ENCODE peak calls at places on chromosomes 6 and 20, in five cellular contexts. D is Daoy, P is HFFc6, A is H54, E is KBM-7. Q is an unnamed sample.

GRCh38 chr20:44504402-44505309 is 17.2 kb downstream of the SERINC3 start:
- DNase-seq in P (no peak), E (no peak), A (no peak), D (no peak), Q (no peak)

GRCh38 chr6:18099501-18099900 is 23.0 kb downstream of the NHLRC1 start:
- DNase-seq in E (no peak), A (no peak), P (no peak), D (peak; percentile 14), Q (no peak)

GRCh38 chr6:34154668-34155447 is 9.0 kb upstream of the GRM4 start:
- DNase-seq in P (peak; percentile 35), D (peak; percentile 73), E (peak; percentile 55), A (peak; percentile 90), Q (peak; percentile 79)

GRCh38 chr6:169646906-169647567 is 54.8 kb downstream of the WDR27 start:
- DNase-seq in P (no peak), E (no peak), A (no peak), D (no peak), Q (no peak)

GRCh38 chr6:75210885-75211739 is 5.3 kb upstream of the COL12A1 start:
- DNase-seq in P (peak; percentile 67), E (peak; percentile 35), A (peak; percentile 17), D (peak; percentile 65), Q (peak; percentile 95)

GRCh38 chr20:63572071-63572787 is 1.8 kb downstream of the HELZ2 start:
- DNase-seq in P (no peak), E (no peak), A (no peak), D (no peak), Q (no peak)

GRCh38 chr6:13993416-13993815 is 68.7 kb downstream of the RNF182 start:
- DNase-seq in P (no peak), A (no peak), E (no peak), D (no peak), Q (no peak)

GRCh38 chr6:30500421-30501069 is 11.2 kb downstream of the HLA-E start:
- DNase-seq in A (no peak), P (peak; percentile 22), D (peak; percentile 76), E (no peak), Q (no peak)

GRCh38 chr6:144661101-144661806 is 376.1 kb downstream of the UTRN start:
- DNase-seq in A (no peak), D (peak; percentile 7), E (no peak), P (peak; percentile 22), Q (peak; percentile 59)

GRCh38 chr20:63661108-63661507 is 3.0 kb downstream of the RTEL1 start:
- DNase-seq in D (no peak), E (no peak), P (no peak), A (no peak), Q (no peak)

GRCh38 chr6:168180548-168181011 is 101.6 kb upstream of the FRMD1 start:
- DNase-seq in D (no peak), P (no peak), A (no peak), E (no peak), Q (no peak)

GRCh38 chr20:35151739-35152138 is 4.6 kb upstream of the EDEM2 start:
- DNase-seq in A (no peak), E (no peak), D (no peak), P (no peak), Q (peak; percentile 88)

GRCh38 chr6:81696505-81696904 is 56.0 kb downstream of the TENT5A start:
- DNase-seq in E (no peak), D (peak; percentile 9), A (no peak), P (no peak), Q (no peak)